ENCODE peak calls at places on chromosomes 4 and X, in seven cellular contexts. P, R, H, Z, F, K and N are unnamed samples.

GRCh38 chr4:136097676-136098075 is 1434.6 kb downstream of the PCDH18 start:
- DNase-seq in K (no peak), H (no peak), Z (no peak), P (no peak), F (no peak), R (no peak), N (no peak)

GRCh38 chr4:112857461-112857860 is 192.0 kb upstream of the ANK2 start:
- DNase-seq in Z (peak), R (no peak), P (peak), H (no peak), F (no peak), K (no peak), N (peak)

GRCh38 chrX:66004928-66005831 is 34.7 kb downstream of the VSIG4 start:
- DNase-seq in F (no peak), Z (no peak), R (no peak), H (no peak), K (no peak), P (no peak), N (no peak)

GRCh38 chr4:73815145-73815544 is 21.3 kb upstream of the CXCL6 start:
- DNase-seq in H (no peak), R (no peak), Z (no peak), F (no peak), P (no peak), K (no peak), N (no peak)

GRCh38 chr4:13511101-13511500 is 27.0 kb upstream of the RAB28 start:
- DNase-seq in Z (no peak), K (no peak), F (no peak), H (no peak), P (no peak), R (no peak), N (no peak)

GRCh38 chrX:96140796-96141195 is 543.8 kb upstream of the DIAPH2 start:
- DNase-seq in P (no peak), H (no peak), R (no peak), Z (no peak), K (no peak), F (no peak), N (no peak)

GRCh38 chr4:8319731-8320385 is 50.3 kb downstream of the HTRA3 start:
- DNase-seq in Z (no peak), R (no peak), F (no peak), P (peak), K (no peak), H (no peak), N (no peak)

GRCh38 chrX:106862972-106863688 is 40.0 kb downstream of the RIPPLY1 start:
- DNase-seq in R (no peak), F (no peak), K (peak), P (no peak), Z (no peak), H (no peak), N (no peak)

GRCh38 chr4:56958111-56958517 is 19.3 kb downstream of the NOA1 start:
- DNase-seq in Z (no peak), F (no peak), R (no peak), K (no peak), H (no peak), P (peak), N (peak)

GRCh38 chr4:10873809-10874208 is 189.2 kb upstream of the CLNK start:
- DNase-seq in R (no peak), K (no peak), F (no peak), Z (no peak), H (no peak), P (no peak), N (no peak)

GRCh38 chrX:20032201-20032600 is 41.3 kb upstream of the BCLAF3 start:
- DNase-seq in H (no peak), R (no peak), K (peak), F (no peak), Z (no peak), P (no peak), N (no peak)

GRCh38 chr4:99755223-99755944 is 61.2 kb upstream of the DAPP1 start:
- DNase-seq in K (no peak), H (no peak), F (no peak), Z (no peak), R (no peak), P (no peak), N (no peak)

GRCh38 chrX:94551831-94552230 is 877.8 kb downstream of the FAM133A start:
- DNase-seq in K (no peak), R (no peak), F (no peak), P (no peak), H (no peak), Z (no peak), N (no peak)

GRCh38 chr4:77026322-77026704 is 49.5 kb downstream of the CCNI start:
- DNase-seq in F (no peak), P (no peak), Z (no peak), R (no peak), H (no peak), K (no peak), N (no peak)

GRCh38 chr4:56976283-56976877 is 1.0 kb downstream of the NOA1 start:
- DNase-seq in K (peak), H (no peak), F (no peak), P (no peak), R (no peak), Z (no peak), N (no peak)

GRCh38 chr4:24930136-24930535 is 17.3 kb upstream of the CCDC149 start:
- DNase-seq in K (no peak), Z (no peak), P (no peak), H (no peak), R (no peak), F (no peak), N (peak)

GRCh38 chrX:39261446-39262147 is 460.3 kb downstream of the MID1IP1 start:
- DNase-seq in P (peak), Z (no peak), K (peak), R (peak), H (no peak), F (no peak), N (no peak)

GRCh38 chrX:145654486-145654885 is 163.1 kb upstream of the SLITRK2 start:
- DNase-seq in H (no peak), R (no peak), P (no peak), F (no peak), Z (no peak), K (no peak), N (no peak)

GRCh38 chrX:136121788-136122187 is 25.5 kb upstream of the FHL1 start:
- DNase-seq in F (no peak), K (no peak), H (no peak), P (no peak), Z (no peak), R (no peak), N (no peak)

GRCh38 chr4:1727117-1728031 is 6.1 kb downstream of the TACC3 start:
- DNase-seq in F (no peak), K (no peak), R (no peak), Z (peak), P (no peak), H (peak), N (no peak)

GRCh38 chr4:51895816-51896408 is 53.0 kb downstream of the DCUN1D4 start:
- DNase-seq in R (peak), F (peak), K (peak), Z (peak), P (peak), H (peak), N (no peak)

GRCh38 chr4:90127223-90127705 is at the start of gene CCSER1:
- DNase-seq in Z (no peak), F (peak), R (peak), K (peak), P (no peak), H (peak), N (no peak)

GRCh38 chr4:55947254-55947882 is 1.4 kb upstream of the CEP135 start:
- DNase-seq in H (no peak), F (no peak), P (no peak), K (no peak), R (no peak), Z (no peak), N (no peak)

GRCh38 chr4:122636697-122637096 is 15.8 kb upstream of the IL21 start:
- DNase-seq in H (no peak), K (no peak), F (no peak), P (no peak), Z (no peak), R (no peak), N (no peak)

GRCh38 chr4:30718021-30718888 is 1.9 kb upstream of the PCDH7 start:
- DNase-seq in R (no peak), K (peak), H (no peak), Z (no peak), F (no peak), P (peak), N (no peak)

GRCh38 chr4:12472082-12472481 is 1012.1 kb downstream of the RAB28 start:
- DNase-seq in Z (no peak), F (no peak), P (no peak), R (no peak), H (no peak), K (no peak), N (no peak)

GRCh38 chrX:109719262-109719661 is 13.8 kb downstream of the ACSL4 start:
- DNase-seq in R (no peak), P (no peak), F (no peak), K (no peak), Z (no peak), H (no peak), N (no peak)

GRCh38 chr4:59664771-59665170 is 1535.4 kb upstream of the ADGRL3 start:
- DNase-seq in R (no peak), Z (no peak), K (no peak), P (no peak), H (no peak), F (no peak), N (no peak)

GRCh38 chr4:48483777-48484493 is 792 bp downstream of the SLC10A4 start:
- DNase-seq in R (no peak), P (no peak), Z (no peak), K (peak), H (no peak), F (no peak), N (no peak)

GRCh38 chr4:146661368-146661767 is 22.7 kb downstream of the POU4F2 start:
- DNase-seq in Z (no peak), H (no peak), K (no peak), P (no peak), F (no peak), R (no peak), N (no peak)

GRCh38 chrX:110015027-110015426 is 12.1 kb downstream of the TMEM164 start:
- DNase-seq in F (no peak), Z (no peak), K (no peak), P (no peak), R (no peak), H (no peak), N (no peak)

GRCh38 chr4:62449538-62449937 is 1249.4 kb downstream of the ADGRL3 start:
- DNase-seq in H (no peak), R (no peak), Z (no peak), P (no peak), F (no peak), K (no peak), N (no peak)

GRCh38 chr4:40630335-40631021 is 814 bp upstream of the RBM47 start:
- DNase-seq in F (no peak), Z (no peak), R (no peak), P (no peak), K (no peak), H (no peak), N (no peak)